ENCODE peak calls at places on chromosomes 3 and 15, in nine cellular contexts. One of them, this sample, is unnamed.

GRCh38 chr15:45253330-45253729 is 1.3 kb downstream of the SLC28A2 start:
- DNase-seq in anterior cingulate cortex: no peak
- DNase-seq in GM13977: no peak
- DNase-seq in T-helper 2 cell: no peak
- DNase-seq in Jurkat, Clone E6-1: no peak
- DNase-seq in germinal center: peak
- DNase-seq in NAMALWA: peak
- DNase-seq in EH: peak
- DNase-seq in adrenal gland: no peak
- DNase-seq in this sample: no peak

GRCh38 chr15:67303490-67304363 is 49.1 kb downstream of the IQCH start:
- DNase-seq in anterior cingulate cortex: no peak
- DNase-seq in GM13977: peak
- DNase-seq in T-helper 2 cell: peak
- DNase-seq in Jurkat, Clone E6-1: peak
- DNase-seq in germinal center: peak
- DNase-seq in NAMALWA: peak
- DNase-seq in EH: peak
- DNase-seq in adrenal gland: no peak
- DNase-seq in this sample: peak

GRCh38 chr3:67654099-67654831 is at the start of gene SUCLG2:
- DNase-seq in anterior cingulate cortex: peak
- DNase-seq in GM13977: peak
- DNase-seq in T-helper 2 cell: peak
- DNase-seq in Jurkat, Clone E6-1: peak
- DNase-seq in germinal center: peak
- DNase-seq in NAMALWA: peak
- DNase-seq in EH: peak
- DNase-seq in adrenal gland: peak
- DNase-seq in this sample: peak

GRCh38 chr15:77508541-77509505 is 88.1 kb downstream of the HMG20A start:
- DNase-seq in anterior cingulate cortex: no peak
- DNase-seq in GM13977: no peak
- DNase-seq in T-helper 2 cell: no peak
- DNase-seq in Jurkat, Clone E6-1: no peak
- DNase-seq in germinal center: no peak
- DNase-seq in NAMALWA: no peak
- DNase-seq in EH: peak
- DNase-seq in adrenal gland: peak
- DNase-seq in this sample: no peak

GRCh38 chr3:44079916-44080315 is 161.8 kb upstream of the TOPAZ1 start:
- DNase-seq in anterior cingulate cortex: no peak
- DNase-seq in GM13977: no peak
- DNase-seq in T-helper 2 cell: no peak
- DNase-seq in Jurkat, Clone E6-1: no peak
- DNase-seq in germinal center: no peak
- DNase-seq in NAMALWA: no peak
- DNase-seq in EH: no peak
- DNase-seq in adrenal gland: no peak
- DNase-seq in this sample: no peak

GRCh38 chr3:79947469-79947868 is 179.7 kb upstream of the ROBO1 start:
- DNase-seq in anterior cingulate cortex: no peak
- DNase-seq in GM13977: no peak
- DNase-seq in T-helper 2 cell: no peak
- DNase-seq in Jurkat, Clone E6-1: no peak
- DNase-seq in germinal center: no peak
- DNase-seq in NAMALWA: no peak
- DNase-seq in EH: no peak
- DNase-seq in adrenal gland: no peak
- DNase-seq in this sample: no peak

GRCh38 chr15:55741592-55742497 is 1.1 kb downstream of the PRTG start:
- DNase-seq in anterior cingulate cortex: no peak
- DNase-seq in GM13977: peak
- DNase-seq in T-helper 2 cell: no peak
- DNase-seq in Jurkat, Clone E6-1: no peak
- DNase-seq in germinal center: peak
- DNase-seq in NAMALWA: no peak
- DNase-seq in EH: no peak
- DNase-seq in adrenal gland: peak
- DNase-seq in this sample: peak

GRCh38 chr3:114218578-114219185 is 18.7 kb downstream of the ZNF80 start:
- DNase-seq in anterior cingulate cortex: no peak
- DNase-seq in GM13977: no peak
- DNase-seq in T-helper 2 cell: no peak
- DNase-seq in Jurkat, Clone E6-1: no peak
- DNase-seq in germinal center: peak
- DNase-seq in NAMALWA: peak
- DNase-seq in EH: no peak
- DNase-seq in adrenal gland: no peak
- DNase-seq in this sample: no peak

GRCh38 chr3:150357923-150358322 is 50.2 kb upstream of the TSC22D2 start:
- DNase-seq in anterior cingulate cortex: no peak
- DNase-seq in GM13977: no peak
- DNase-seq in T-helper 2 cell: no peak
- DNase-seq in Jurkat, Clone E6-1: no peak
- DNase-seq in germinal center: no peak
- DNase-seq in NAMALWA: no peak
- DNase-seq in EH: no peak
- DNase-seq in adrenal gland: no peak
- DNase-seq in this sample: no peak

GRCh38 chr15:36371509-36371908 is 207.9 kb upstream of the CDIN1 start:
- DNase-seq in anterior cingulate cortex: no peak
- DNase-seq in GM13977: no peak
- DNase-seq in T-helper 2 cell: no peak
- DNase-seq in Jurkat, Clone E6-1: no peak
- DNase-seq in germinal center: no peak
- DNase-seq in NAMALWA: no peak
- DNase-seq in EH: peak
- DNase-seq in adrenal gland: no peak
- DNase-seq in this sample: peak